ENCODE peak calls at places on chromosomes 7 and 10, in four cellular contexts. F is brain microvascular endothelial cell, P is NCI-H460, Z is immature natural killer cell. O is an unnamed sample.

GRCh38 chr7:143130541-143130940 is 1.3 kb upstream of the PIP start:
- DNase-seq in P (no peak), F (no peak), Z (no peak), O (no peak)

GRCh38 chr10:69499726-69500689 is 48.7 kb downstream of the TSPAN15 start:
- DNase-seq in P (no peak), Z (no peak), F (no peak), O (no peak)

GRCh38 chr7:20307119-20307518 is 23.6 kb upstream of the ITGB8 start:
- DNase-seq in F (peak; percentile 83), P (peak; percentile 85), Z (no peak), O (no peak)

GRCh38 chr7:118328505-118329211 is 104.2 kb downstream of the ANKRD7 start:
- DNase-seq in Z (no peak), F (no peak), P (no peak), O (no peak)

GRCh38 chr10:89332092-89332633 is 4.4 kb downstream of the IFIT3 start:
- DNase-seq in F (peak; percentile 63), P (no peak), Z (peak; percentile 71), O (peak; percentile 54)

GRCh38 chr7:103705542-103705941 is 259.5 kb upstream of the SLC26A5 start:
- DNase-seq in P (no peak), F (no peak), Z (no peak), O (no peak)

GRCh38 chr7:141014091-141014490 is 661 bp downstream of the MRPS33 start:
- DNase-seq in P (no peak), F (peak; percentile 35), Z (no peak), O (no peak)

GRCh38 chr7:26685636-26686035 is 178.8 kb downstream of the SKAP2 start:
- DNase-seq in P (no peak), Z (no peak), F (no peak), O (no peak)

GRCh38 chr7:16189026-16189715 is 232.2 kb downstream of the CRPPA start:
- DNase-seq in F (no peak), P (no peak), Z (no peak), O (no peak)

GRCh38 chr7:44309271-44310091 is 15.9 kb downstream of the CAMK2B start:
- DNase-seq in Z (peak; percentile 44), F (no peak), P (no peak), O (no peak)

GRCh38 chr10:125578658-125579315 is 104.2 kb downstream of the TEX36 start:
- DNase-seq in F (no peak), P (no peak), Z (no peak), O (no peak)

GRCh38 chr7:138239244-138239643 is 163.0 kb downstream of the AKR1D1 start:
- DNase-seq in Z (no peak), F (no peak), P (no peak), O (no peak)

GRCh38 chr10:26627320-26627719 is 70.2 kb upstream of the PDSS1 start:
- DNase-seq in P (no peak), F (no peak), Z (no peak), O (no peak)

GRCh38 chr7:22444181-22444966 is 55.6 kb downstream of the STEAP1B start:
- DNase-seq in F (no peak), P (no peak), Z (no peak), O (no peak)

GRCh38 chr10:121043124-121043849 is 192.1 kb downstream of the WDR11 start:
- DNase-seq in P (no peak), F (no peak), Z (no peak), O (no peak)

GRCh38 chr7:120553497-120553896 is 280.5 kb downstream of the KCND2 start:
- DNase-seq in F (no peak), P (no peak), Z (no peak), O (no peak)

GRCh38 chr7:127850195-127850594 is 181.0 kb downstream of the LRRC4 start:
- DNase-seq in Z (no peak), F (no peak), P (no peak), O (no peak)

GRCh38 chr10:123614888-123615287 is 51.3 kb upstream of the GPR26 start:
- DNase-seq in Z (peak; percentile 7), P (peak; percentile 60), F (peak; percentile 31), O (peak; percentile 11)

GRCh38 chr7:3914385-3914784 is 613.3 kb downstream of the SDK1 start:
- DNase-seq in P (no peak), Z (no peak), F (no peak), O (no peak)

GRCh38 chr7:135672560-135673359 is 10.4 kb downstream of the STMP1 start:
- DNase-seq in P (peak; percentile 52), F (peak; percentile 80), Z (no peak), O (peak; percentile 77)

GRCh38 chr7:66307591-66308215 is 102.6 kb downstream of the TPST1 start:
- DNase-seq in F (peak; percentile 48), Z (no peak), P (no peak), O (no peak)

GRCh38 chr7:22452142-22452763 is 47.7 kb downstream of the STEAP1B start:
- DNase-seq in P (peak; percentile 47), F (peak; percentile 26), Z (peak; percentile 19), O (no peak)

GRCh38 chr7:122070062-122070461 is 74.0 kb downstream of the AASS start:
- DNase-seq in F (no peak), Z (no peak), P (no peak), O (no peak)

GRCh38 chr10:91879514-91880170 is 29.6 kb downstream of the FGFBP3 start:
- DNase-seq in P (no peak), F (no peak), Z (no peak), O (no peak)

GRCh38 chr7:37730489-37730888 is 46.9 kb downstream of the GPR141 start:
- DNase-seq in Z (no peak), F (no peak), P (no peak), O (no peak)

GRCh38 chr7:66867198-66867790 is 53.7 kb upstream of the TMEM248 start:
- DNase-seq in Z (no peak), F (no peak), P (no peak), O (no peak)

GRCh38 chr10:6918305-6918704 is 338.2 kb upstream of the PRKCQ start:
- DNase-seq in P (peak; percentile 4), Z (peak; percentile 63), F (peak; percentile 8), O (no peak)

GRCh38 chr10:59234814-59235429 is 58.5 kb downstream of the PHYHIPL start:
- DNase-seq in Z (no peak), F (peak; percentile 58), P (peak; percentile 28), O (peak; percentile 27)

GRCh38 chr10:133100706-133101463 is 13.2 kb downstream of the ADGRA1 start:
- DNase-seq in P (no peak), Z (no peak), F (no peak), O (no peak)

GRCh38 chr7:434891-435486 is 84.7 kb downstream of the PDGFA start:
- DNase-seq in F (no peak), P (no peak), Z (no peak), O (no peak)

GRCh38 chr7:88020953-88021650 is 87.1 kb downstream of the ADAM22 start:
- DNase-seq in Z (no peak), F (no peak), P (no peak), O (no peak)

GRCh38 chr7:103391976-103392375 is 44.5 kb downstream of the PSMC2 start:
- DNase-seq in F (no peak), Z (no peak), P (no peak), O (no peak)

GRCh38 chr7:66769833-66770512 is 29.4 kb downstream of the RABGEF1 start:
- DNase-seq in F (no peak), Z (no peak), P (no peak), O (no peak)